ENCODE peak calls at places on chromosomes 11 and 22, in eight cellular contexts. One of them, this sample, is unnamed.

GRCh38 chr22:25878933-25879332 is 136.9 kb downstream of the MYO18B start:
- DNase-seq in transverse colon: no peak
- DNase-seq in heart right ventricle: no peak
- DNase-seq in GM20000: no peak
- DNase-seq in endothelial cell: no peak
- DNase-seq in neural crest cell: no peak
- DNase-seq in left ventricle myocardium inferior: no peak
- DNase-seq in AG09309: no peak
- DNase-seq in this sample: no peak

GRCh38 chr11:80084614-80085013 is 643.8 kb upstream of the TENM4 start:
- DNase-seq in neural crest cell: no peak
- DNase-seq in endothelial cell: no peak
- DNase-seq in AG09309: no peak
- DNase-seq in GM20000: no peak
- DNase-seq in heart right ventricle: no peak
- DNase-seq in transverse colon: no peak
- DNase-seq in left ventricle myocardium inferior: no peak
- DNase-seq in this sample: no peak

GRCh38 chr11:104254347-104254746 is 90.4 kb upstream of the PDGFD start:
- DNase-seq in heart right ventricle: peak; percentile 8
- DNase-seq in transverse colon: no peak
- DNase-seq in AG09309: no peak
- DNase-seq in endothelial cell: peak; percentile 77
- DNase-seq in neural crest cell: peak; percentile 39
- DNase-seq in left ventricle myocardium inferior: no peak
- DNase-seq in GM20000: peak; percentile 28
- DNase-seq in this sample: peak; percentile 13

GRCh38 chr11:11379661-11380060 is 26.6 kb upstream of the CSNK2A3 start:
- DNase-seq in neural crest cell: no peak
- DNase-seq in endothelial cell: no peak
- DNase-seq in left ventricle myocardium inferior: no peak
- DNase-seq in transverse colon: no peak
- DNase-seq in GM20000: no peak
- DNase-seq in AG09309: no peak
- DNase-seq in heart right ventricle: no peak
- DNase-seq in this sample: no peak

GRCh38 chr11:61803889-61804647 is 11.4 kb downstream of the FEN1 start:
- DNase-seq in transverse colon: no peak
- DNase-seq in GM20000: no peak
- DNase-seq in heart right ventricle: no peak
- DNase-seq in left ventricle myocardium inferior: no peak
- DNase-seq in endothelial cell: no peak
- DNase-seq in neural crest cell: no peak
- DNase-seq in AG09309: no peak
- DNase-seq in this sample: no peak

GRCh38 chr11:35919244-35919643 is 24.6 kb upstream of the LDLRAD3 start:
- DNase-seq in heart right ventricle: no peak
- DNase-seq in endothelial cell: no peak
- DNase-seq in GM20000: no peak
- DNase-seq in neural crest cell: no peak
- DNase-seq in AG09309: no peak
- DNase-seq in left ventricle myocardium inferior: no peak
- DNase-seq in transverse colon: no peak
- DNase-seq in this sample: no peak

GRCh38 chr11:118715245-118715807 is 35.9 kb upstream of the TREH start:
- DNase-seq in neural crest cell: no peak
- DNase-seq in transverse colon: no peak
- DNase-seq in heart right ventricle: no peak
- DNase-seq in endothelial cell: no peak
- DNase-seq in left ventricle myocardium inferior: no peak
- DNase-seq in GM20000: no peak
- DNase-seq in AG09309: peak; percentile 20
- DNase-seq in this sample: no peak

GRCh38 chr11:2508793-2509192 is 64.0 kb downstream of the KCNQ1 start:
- DNase-seq in AG09309: no peak
- DNase-seq in GM20000: peak; percentile 7
- DNase-seq in neural crest cell: no peak
- DNase-seq in left ventricle myocardium inferior: no peak
- DNase-seq in heart right ventricle: no peak
- DNase-seq in endothelial cell: no peak
- DNase-seq in transverse colon: no peak
- DNase-seq in this sample: no peak

GRCh38 chr22:25453058-25453457 is 111.4 kb upstream of the GRK3 start:
- DNase-seq in neural crest cell: no peak
- DNase-seq in left ventricle myocardium inferior: no peak
- DNase-seq in AG09309: no peak
- DNase-seq in heart right ventricle: no peak
- DNase-seq in endothelial cell: no peak
- DNase-seq in transverse colon: no peak
- DNase-seq in GM20000: no peak
- DNase-seq in this sample: no peak

GRCh38 chr22:17260950-17261349 is 41.7 kb upstream of the ADA2 start:
- DNase-seq in transverse colon: no peak
- DNase-seq in AG09309: no peak
- DNase-seq in heart right ventricle: no peak
- DNase-seq in left ventricle myocardium inferior: no peak
- DNase-seq in endothelial cell: no peak
- DNase-seq in GM20000: no peak
- DNase-seq in neural crest cell: peak; percentile 14
- DNase-seq in this sample: no peak

GRCh38 chr11:128021304-128022006 is 565.9 kb downstream of the ETS1 start:
- DNase-seq in left ventricle myocardium inferior: no peak
- DNase-seq in endothelial cell: peak; percentile 48
- DNase-seq in transverse colon: no peak
- DNase-seq in neural crest cell: no peak
- DNase-seq in heart right ventricle: no peak
- DNase-seq in AG09309: no peak
- DNase-seq in GM20000: no peak
- DNase-seq in this sample: no peak

GRCh38 chr11:403761-404431 is 9.9 kb downstream of the PKP3 start:
- DNase-seq in AG09309: no peak
- DNase-seq in transverse colon: no peak
- DNase-seq in left ventricle myocardium inferior: no peak
- DNase-seq in neural crest cell: no peak
- DNase-seq in endothelial cell: no peak
- DNase-seq in heart right ventricle: no peak
- DNase-seq in GM20000: no peak
- DNase-seq in this sample: no peak

GRCh38 chr22:22076937-22077703 is 94.5 kb upstream of the TOP3B start:
- DNase-seq in heart right ventricle: no peak
- DNase-seq in transverse colon: no peak
- DNase-seq in neural crest cell: no peak
- DNase-seq in left ventricle myocardium inferior: no peak
- DNase-seq in endothelial cell: no peak
- DNase-seq in AG09309: no peak
- DNase-seq in GM20000: no peak
- DNase-seq in this sample: no peak

GRCh38 chr22:25582946-25583345 is 18.5 kb downstream of the GRK3 start:
- DNase-seq in AG09309: no peak
- DNase-seq in GM20000: no peak
- DNase-seq in transverse colon: no peak
- DNase-seq in endothelial cell: no peak
- DNase-seq in neural crest cell: no peak
- DNase-seq in left ventricle myocardium inferior: no peak
- DNase-seq in heart right ventricle: no peak
- DNase-seq in this sample: no peak

GRCh38 chr11:59865031-59865430 is 1.3 kb downstream of the TCN1 start:
- DNase-seq in heart right ventricle: no peak
- DNase-seq in endothelial cell: no peak
- DNase-seq in GM20000: no peak
- DNase-seq in left ventricle myocardium inferior: no peak
- DNase-seq in neural crest cell: no peak
- DNase-seq in transverse colon: no peak
- DNase-seq in AG09309: no peak
- DNase-seq in this sample: no peak

GRCh38 chr22:20154602-20155183 is 3.8 kb upstream of the CCDC188 start:
- DNase-seq in transverse colon: no peak
- DNase-seq in endothelial cell: no peak
- DNase-seq in GM20000: no peak
- DNase-seq in heart right ventricle: no peak
- DNase-seq in left ventricle myocardium inferior: no peak
- DNase-seq in neural crest cell: peak; percentile 23
- DNase-seq in AG09309: no peak
- DNase-seq in this sample: no peak

GRCh38 chr11:122207505-122207904 is 91.5 kb upstream of the BLID start:
- DNase-seq in AG09309: no peak
- DNase-seq in left ventricle myocardium inferior: no peak
- DNase-seq in heart right ventricle: peak; percentile 20
- DNase-seq in GM20000: no peak
- DNase-seq in transverse colon: no peak
- DNase-seq in neural crest cell: no peak
- DNase-seq in endothelial cell: no peak
- DNase-seq in this sample: no peak

GRCh38 chr11:36358436-36358835 is 62.3 kb downstream of the PRR5L start:
- DNase-seq in left ventricle myocardium inferior: no peak
- DNase-seq in GM20000: no peak
- DNase-seq in neural crest cell: no peak
- DNase-seq in transverse colon: no peak
- DNase-seq in endothelial cell: no peak
- DNase-seq in AG09309: no peak
- DNase-seq in heart right ventricle: no peak
- DNase-seq in this sample: no peak

GRCh38 chr11:111479666-111480065 is 32.5 kb downstream of the BTG4 start:
- DNase-seq in endothelial cell: no peak
- DNase-seq in transverse colon: no peak
- DNase-seq in GM20000: no peak
- DNase-seq in neural crest cell: no peak
- DNase-seq in left ventricle myocardium inferior: no peak
- DNase-seq in heart right ventricle: no peak
- DNase-seq in AG09309: no peak
- DNase-seq in this sample: no peak
- TF ChIP-seq CTCF in endothelial cell: peak; percentile 58
- TF ChIP-seq CTCF in transverse colon: peak; percentile 10
- TF ChIP-seq CTCF in GM20000: no peak
- TF ChIP-seq CTCF in neural crest cell: peak; percentile 42
- TF ChIP-seq CTCF in left ventricle myocardium inferior: no peak
- TF ChIP-seq CTCF in heart right ventricle: no peak
- TF ChIP-seq CTCF in AG09309: no peak
- TF ChIP-seq CTCF in this sample: no peak

GRCh38 chr11:70120674-70121073 is 42.6 kb downstream of the ANO1 start:
- DNase-seq in AG09309: no peak
- DNase-seq in transverse colon: no peak
- DNase-seq in endothelial cell: no peak
- DNase-seq in GM20000: no peak
- DNase-seq in left ventricle myocardium inferior: no peak
- DNase-seq in heart right ventricle: no peak
- DNase-seq in neural crest cell: no peak
- DNase-seq in this sample: no peak
- TF ChIP-seq CTCF in AG09309: no peak
- TF ChIP-seq CTCF in transverse colon: no peak
- TF ChIP-seq CTCF in endothelial cell: no peak
- TF ChIP-seq CTCF in GM20000: no peak
- TF ChIP-seq CTCF in left ventricle myocardium inferior: no peak
- TF ChIP-seq CTCF in heart right ventricle: no peak
- TF ChIP-seq CTCF in neural crest cell: no peak
- TF ChIP-seq CTCF in this sample: no peak

DNA sequence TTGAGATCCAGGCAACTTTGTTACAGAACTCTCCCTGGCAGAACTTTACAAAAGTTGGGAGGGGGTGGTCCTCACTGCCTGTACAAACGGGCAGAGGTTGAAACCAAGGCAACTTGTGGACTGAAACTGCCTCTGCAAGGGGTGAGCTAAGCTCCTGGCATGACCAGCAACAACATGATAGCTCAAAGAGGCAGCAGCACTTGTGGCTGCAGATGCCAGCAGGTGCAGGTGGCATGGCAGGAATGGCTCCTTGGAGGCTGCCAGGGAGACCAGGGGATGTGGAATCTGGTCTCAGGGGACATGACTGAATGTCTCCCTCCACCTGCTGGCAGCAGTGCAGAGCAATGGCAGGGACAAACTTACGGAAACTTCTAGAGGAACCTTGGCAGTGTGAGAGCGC is 38.8 kb upstream of the PHF21A start:
- DNase-seq in transverse colon: no peak
- DNase-seq in heart right ventricle: no peak
- DNase-seq in GM20000: no peak
- DNase-seq in neural crest cell: no peak
- DNase-seq in AG09309: no peak
- DNase-seq in endothelial cell: no peak
- DNase-seq in left ventricle myocardium inferior: no peak
- DNase-seq in this sample: no peak
- TF ChIP-seq CTCF in transverse colon: no peak
- TF ChIP-seq CTCF in heart right ventricle: no peak
- TF ChIP-seq CTCF in GM20000: no peak
- TF ChIP-seq CTCF in neural crest cell: no peak
- TF ChIP-seq CTCF in AG09309: no peak
- TF ChIP-seq CTCF in endothelial cell: no peak
- TF ChIP-seq CTCF in left ventricle myocardium inferior: no peak
- TF ChIP-seq CTCF in this sample: no peak

GRCh38 chr11:6390718-6391547 is 659 bp downstream of the SMPD1 start:
- DNase-seq in left ventricle myocardium inferior: no peak
- DNase-seq in heart right ventricle: no peak
- DNase-seq in transverse colon: no peak
- DNase-seq in neural crest cell: no peak
- DNase-seq in GM20000: no peak
- DNase-seq in AG09309: no peak
- DNase-seq in endothelial cell: no peak
- DNase-seq in this sample: no peak

GRCh38 chr11:6393989-6394670 is 3.9 kb downstream of the SMPD1 start:
- DNase-seq in heart right ventricle: no peak
- DNase-seq in neural crest cell: no peak
- DNase-seq in AG09309: no peak
- DNase-seq in GM20000: no peak
- DNase-seq in left ventricle myocardium inferior: no peak
- DNase-seq in endothelial cell: no peak
- DNase-seq in transverse colon: no peak
- DNase-seq in this sample: no peak

GRCh38 chr11:6389921-6390717 is at the start of gene SMPD1:
- DNase-seq in endothelial cell: peak; percentile 83
- DNase-seq in left ventricle myocardium inferior: peak; percentile 95
- DNase-seq in transverse colon: peak; percentile 96
- DNase-seq in GM20000: peak; percentile 97
- DNase-seq in heart right ventricle: peak; percentile 94
- DNase-seq in AG09309: no peak
- DNase-seq in neural crest cell: peak; percentile 79
- DNase-seq in this sample: peak; percentile 75

GRCh38 chr11:6388747-6389146 is 1.5 kb upstream of the SMPD1 start:
- DNase-seq in left ventricle myocardium inferior: no peak
- DNase-seq in heart right ventricle: no peak
- DNase-seq in endothelial cell: no peak
- DNase-seq in AG09309: no peak
- DNase-seq in GM20000: no peak
- DNase-seq in transverse colon: no peak
- DNase-seq in neural crest cell: no peak
- DNase-seq in this sample: no peak

DNA sequence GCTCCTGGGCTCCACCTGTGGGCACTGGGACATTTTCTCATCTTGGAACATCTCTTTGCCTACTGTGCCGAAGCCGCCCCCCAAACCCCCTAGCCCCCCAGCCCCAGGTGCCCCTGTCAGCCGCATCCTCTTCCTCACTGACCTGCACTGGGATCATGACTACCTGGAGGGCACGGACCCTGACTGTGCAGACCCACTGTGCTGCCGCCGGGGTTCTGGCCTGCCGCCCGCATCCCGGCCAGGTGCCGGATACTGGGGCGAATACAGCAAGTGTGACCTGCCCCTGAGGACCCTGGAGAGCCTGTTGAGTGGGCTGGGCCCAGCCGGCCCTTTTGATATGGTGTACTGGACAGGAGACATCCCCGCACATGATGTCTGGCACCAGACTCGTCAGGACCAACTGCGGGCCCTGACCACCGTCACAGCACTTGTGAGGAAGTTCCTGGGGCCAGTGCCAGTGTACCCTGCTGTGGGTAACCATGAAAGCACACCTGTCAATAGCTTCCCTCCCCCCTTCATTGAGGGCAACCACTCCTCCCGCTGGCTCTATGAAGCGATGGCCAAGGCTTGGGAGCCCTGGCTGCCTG is 1.4 kb downstream of the SMPD1 start:
- DNase-seq in left ventricle myocardium inferior: no peak
- DNase-seq in GM20000: no peak
- DNase-seq in neural crest cell: no peak
- DNase-seq in heart right ventricle: no peak
- DNase-seq in AG09309: no peak
- DNase-seq in transverse colon: no peak
- DNase-seq in endothelial cell: no peak
- DNase-seq in this sample: no peak
- TF ChIP-seq CTCF in left ventricle myocardium inferior: no peak
- TF ChIP-seq CTCF in GM20000: no peak
- TF ChIP-seq CTCF in neural crest cell: no peak
- TF ChIP-seq CTCF in heart right ventricle: no peak
- TF ChIP-seq CTCF in AG09309: no peak
- TF ChIP-seq CTCF in transverse colon: no peak
- TF ChIP-seq CTCF in endothelial cell: no peak
- TF ChIP-seq CTCF in this sample: no peak

This sample was measured in progenitor cell of endocrine pancreas.